ENCODE peak calls at places on chromosomes 11 and 22, in six cellular contexts. K, N, S, C, Y and U are unnamed samples.

GRCh38 chr11:14308114-14308896 is 50.7 kb downstream of the RRAS2 start:
- DNase-seq in C (no peak), K (peak), N (no peak), S (no peak), Y (peak), U (no peak)

GRCh38 chr22:19223617-19224016 is 45.1 kb upstream of the SLC25A1 start:
- DNase-seq in Y (no peak), S (no peak), K (no peak), N (no peak), C (no peak), U (no peak)

GRCh38 chr11:92123540-92123939 is 101.1 kb upstream of the FAT3 start:
- DNase-seq in K (no peak), C (no peak), S (no peak), Y (peak), N (no peak), U (no peak)

GRCh38 chr11:12122083-12122482 is 11.7 kb downstream of the MICAL2 start:
- DNase-seq in Y (no peak), K (peak), S (no peak), C (no peak), N (no peak), U (no peak)

GRCh38 chr22:19884161-19884953 is 29.7 kb upstream of the GNB1L start:
- DNase-seq in Y (no peak), N (no peak), K (no peak), S (no peak), C (no peak), U (no peak)

GRCh38 chr22:19626042-19626560 is 88.2 kb upstream of the SEPTIN5 start:
- DNase-seq in C (no peak), Y (no peak), N (no peak), S (no peak), K (no peak), U (no peak)

GRCh38 chr11:3121416-3121815 is 43.7 kb downstream of the OSBPL5 start:
- DNase-seq in C (peak), N (no peak), K (no peak), Y (no peak), S (no peak), U (no peak)

GRCh38 chr22:36413022-36413770 is 25.4 kb upstream of the MYH9 start:
- DNase-seq in S (no peak), C (no peak), N (no peak), K (no peak), Y (no peak), U (no peak)

GRCh38 chr11:17774232-17775034 is 39.9 kb downstream of the KCNC1 start:
- DNase-seq in N (no peak), K (no peak), C (no peak), Y (no peak), S (no peak), U (no peak)

GRCh38 chr22:26589845-26590524 is at the start of gene TPST2:
- DNase-seq in C (peak), N (no peak), K (peak), Y (peak), S (peak), U (no peak)

DNA sequence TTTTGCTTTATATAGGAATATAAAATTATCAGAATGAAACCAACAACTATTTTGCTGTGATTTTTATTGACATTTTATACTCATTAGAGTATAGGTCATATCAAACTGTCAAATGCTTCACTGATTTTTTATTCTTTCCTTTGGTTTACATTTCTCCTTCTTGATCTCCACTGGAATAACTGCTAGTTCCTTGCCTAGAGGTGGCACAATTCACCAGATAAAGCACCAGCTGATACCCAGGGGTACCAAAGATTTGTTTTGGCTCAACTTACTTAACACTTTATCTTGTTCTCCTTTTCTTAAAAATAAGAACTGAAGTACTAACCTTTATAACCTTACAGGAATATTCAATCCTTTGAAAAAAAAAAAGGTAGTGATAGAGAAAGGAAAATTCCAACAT is 725.1 kb upstream of the CHORDC1 start:
- DNase-seq in N (no peak), S (no peak), K (no peak), Y (no peak), C (no peak), U (no peak)
- TF ChIP-seq CTCF in N (no peak), S (no peak), K (no peak), Y (no peak), C (no peak), U (no peak)

GRCh38 chr11:65454696-65455456 is 32.3 kb downstream of the NEAT1 start:
- DNase-seq in N (no peak), K (peak), Y (peak), S (peak), C (peak), U (peak)
- TF ChIP-seq CTCF in N (no peak), K (no peak), Y (no peak), S (no peak), C (no peak), U (peak)

GRCh38 chr11:47267858-47268257 is 2.1 kb upstream of the MADD start:
- DNase-seq in Y (no peak), C (no peak), S (no peak), N (no peak), K (no peak), U (no peak)

GRCh38 chr11:47270331-47271271 is 668 bp downstream of the MADD start:
- DNase-seq in S (no peak), N (no peak), C (no peak), K (no peak), Y (peak), U (no peak)

GRCh38 chr11:47268448-47269001 is 1.4 kb upstream of the MADD start:
- DNase-seq in S (no peak), Y (no peak), N (no peak), K (no peak), C (no peak), U (no peak)

GRCh38 chr11:47269829-47270305 is at the start of gene MADD:
- DNase-seq in K (peak), S (peak), C (peak), Y (peak), N (peak), U (peak)

DNA sequence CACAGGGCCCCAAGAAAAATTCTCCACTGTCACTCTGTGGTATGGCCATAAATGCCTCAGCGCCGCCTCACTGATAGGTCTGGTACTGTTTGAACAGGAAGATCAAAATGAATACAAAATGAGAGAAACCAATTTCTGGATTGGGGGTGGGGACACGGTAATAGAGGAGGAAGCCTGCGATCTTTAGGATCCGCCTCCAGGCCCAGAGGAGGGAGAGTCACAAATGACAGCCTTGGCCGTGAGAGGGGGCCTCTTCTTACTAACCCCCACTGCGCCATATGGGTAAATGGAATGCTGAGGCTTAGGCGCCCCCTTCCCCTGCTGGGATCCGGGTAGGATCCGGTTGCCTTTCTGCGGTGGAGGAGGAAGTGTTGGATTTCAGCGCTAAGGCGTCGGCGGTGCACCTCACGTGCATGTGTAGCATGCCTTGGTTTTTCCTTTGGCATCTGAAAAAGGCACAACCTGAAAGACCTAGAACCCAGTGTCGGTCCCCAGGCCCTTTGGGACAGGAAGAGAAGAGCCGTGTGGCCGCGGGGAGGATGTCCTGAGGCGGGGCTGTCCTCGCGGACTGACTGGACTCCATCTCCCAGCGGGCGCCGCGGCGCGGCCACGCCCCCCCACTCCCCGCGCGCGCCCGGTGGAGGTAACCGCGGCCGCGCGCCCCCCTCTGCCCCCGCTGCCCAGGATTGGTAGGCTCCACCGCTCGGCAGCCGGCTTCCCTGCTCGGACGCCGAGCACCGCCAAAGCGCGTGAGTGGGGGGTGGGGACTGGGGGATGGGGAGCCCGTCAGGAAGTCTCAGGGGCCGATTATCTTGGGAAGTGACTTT is 718 bp upstream of the MADD start:
- DNase-seq in N (peak), Y (peak), C (peak), S (peak), K (peak), U (peak)
- TF ChIP-seq CTCF in N (no peak), Y (peak), C (no peak), S (peak), K (no peak), U (no peak)

GRCh38 chr11:66113132-66113856 is 43.2 kb downstream of the PACS1 start:
- DNase-seq in K (no peak), N (no peak), Y (peak), S (no peak), C (no peak), U (no peak)
- TF ChIP-seq CTCF in K (no peak), N (no peak), Y (no peak), S (no peak), C (no peak), U (no peak)

DNA sequence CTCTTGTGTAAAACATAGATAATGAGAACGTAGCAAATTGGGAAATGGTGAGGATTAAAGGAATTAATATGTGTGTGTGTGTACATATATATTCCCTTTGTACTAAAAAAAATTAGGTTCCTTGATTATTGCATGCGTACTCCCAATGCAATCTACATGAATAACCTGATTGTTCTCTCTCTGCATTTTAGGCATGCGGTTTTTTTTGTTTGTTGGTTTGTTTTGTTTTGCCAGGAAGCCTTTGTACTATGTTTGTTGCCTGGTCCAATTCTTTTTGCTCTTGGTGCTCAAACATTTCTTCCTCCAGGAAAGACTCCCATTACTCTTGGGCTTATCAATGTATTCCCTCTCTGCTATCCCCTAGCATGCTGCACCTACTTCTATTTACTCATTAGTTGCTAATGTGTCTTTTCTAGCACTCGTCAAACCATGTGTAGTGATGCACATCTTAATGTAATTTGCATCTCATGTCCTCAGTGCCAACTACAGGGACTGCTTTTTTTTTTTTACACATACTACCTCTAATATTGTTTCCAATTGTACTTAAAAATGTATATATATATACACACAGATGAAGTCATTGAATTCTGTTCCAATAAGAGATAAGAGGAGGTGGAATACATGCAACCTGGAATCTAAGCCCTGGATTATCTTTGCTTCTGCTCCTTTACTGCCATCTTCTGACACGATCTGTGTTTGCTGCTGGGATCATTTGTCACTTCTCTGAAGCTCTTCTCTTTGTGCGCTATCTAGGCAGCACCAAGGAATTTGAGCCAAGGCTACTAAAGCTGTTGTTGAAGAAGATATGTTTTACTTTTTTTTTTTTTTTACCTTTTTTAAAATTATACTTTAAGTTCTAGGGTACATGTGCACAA is 197.2 kb upstream of the ANO3 start:
- DNase-seq in C (no peak), K (peak), Y (peak), N (no peak), S (no peak), U (no peak)
- TF ChIP-seq CTCF in C (peak), K (no peak), Y (peak), N (peak), S (no peak), U (peak)

GRCh38 chr11:22830082-22830414 is 447 bp upstream of the SVIP start:
- DNase-seq in S (no peak), Y (no peak), N (no peak), K (no peak), C (no peak), U (no peak)
- TF ChIP-seq CTCF in S (no peak), Y (no peak), N (no peak), K (no peak), C (peak), U (no peak)

GRCh38 chr11:117239295-117239694 is 6.8 kb downstream of the RNF214 start:
- DNase-seq in N (peak), K (no peak), S (no peak), Y (peak), C (no peak), U (no peak)
- TF ChIP-seq CTCF in N (peak), K (no peak), S (no peak), Y (peak), C (no peak), U (no peak)

GRCh38 chr11:96794152-96794551 is 404.3 kb downstream of the JRKL start:
- DNase-seq in N (no peak), S (no peak), Y (no peak), C (no peak), K (no peak), U (no peak)
- TF ChIP-seq CTCF in N (peak), S (no peak), Y (no peak), C (no peak), K (no peak), U (no peak)

GRCh38 chr11:57639321-57640067 is 10.2 kb downstream of the YPEL4 start:
- DNase-seq in Y (peak), N (no peak), C (no peak), K (no peak), S (no peak), U (no peak)

GRCh38 chr11:57641426-57641825 is 8.3 kb downstream of the YPEL4 start:
- DNase-seq in S (no peak), C (no peak), N (peak), Y (peak), K (peak), U (no peak)

GRCh38 chr11:57638811-57639320 is 10.8 kb downstream of the YPEL4 start:
- DNase-seq in Y (no peak), K (no peak), C (no peak), N (no peak), S (no peak), U (no peak)

GRCh38 chr11:57640068-57640800 is 9.5 kb downstream of the YPEL4 start:
- DNase-seq in S (no peak), C (no peak), N (no peak), Y (no peak), K (no peak), U (no peak)

DNA sequence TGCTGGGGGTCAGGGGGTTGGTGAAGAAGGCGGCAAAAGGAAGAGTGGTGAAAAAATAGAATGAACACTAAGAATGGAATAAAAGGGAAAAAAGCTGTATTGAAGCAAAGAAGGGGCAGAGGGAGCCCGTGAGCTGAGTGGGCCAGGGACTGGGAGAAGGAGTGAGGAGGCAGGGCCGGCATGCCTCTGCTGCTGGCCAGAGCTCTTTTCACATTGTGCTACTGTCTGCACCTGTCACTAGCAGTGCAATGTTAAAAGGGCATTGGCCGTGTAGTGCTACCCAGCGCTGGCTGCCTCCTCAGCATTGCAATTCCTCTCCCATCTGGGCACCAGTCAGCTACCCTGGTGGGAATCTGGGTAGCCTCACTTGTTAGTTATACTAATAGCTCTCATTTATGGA is 8.7 kb downstream of the YPEL4 start:
- DNase-seq in Y (no peak), S (no peak), K (peak), C (no peak), N (no peak), U (no peak)
- TF ChIP-seq CTCF in Y (peak), S (no peak), K (peak), C (no peak), N (peak), U (peak)

DNA sequence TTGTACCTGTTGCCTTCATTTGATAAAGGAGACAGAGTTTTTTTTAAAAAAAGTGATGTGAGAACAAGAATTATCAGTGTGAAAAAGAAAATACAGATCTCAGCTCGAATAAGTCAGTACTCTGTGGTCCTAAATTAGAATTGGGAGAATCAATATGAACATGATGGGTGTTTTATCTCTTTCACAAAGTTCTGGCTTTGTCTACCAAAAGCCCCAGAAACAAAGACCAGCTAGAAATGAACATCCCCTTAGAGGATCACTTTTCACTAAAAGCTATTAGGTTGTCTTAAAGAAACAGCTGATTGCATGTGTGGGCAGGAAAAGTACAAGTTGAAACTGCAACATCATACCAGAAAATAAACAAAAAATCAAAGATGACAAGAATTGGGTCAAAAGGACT is 8.4 kb upstream of the ST14 start:
- DNase-seq in C (no peak), S (no peak), K (no peak), Y (no peak), N (no peak), U (no peak)
- TF ChIP-seq CTCF in C (no peak), S (no peak), K (no peak), Y (no peak), N (no peak), U (no peak)